ENCODE peak calls at places on chromosome 19, in eight cellular contexts. Z is choroid plexus epithelial cell, D is IMR-90, G is RWPE1, Q is fibroblast of pulmonary artery, K is psoas muscle, C is HFFc6, B is fibroblast of lung. L is an unnamed sample.

GRCh38 chr19:19534556-19535265 is 3.4 kb upstream of the CILP2 start:
- DNase-seq in C (no peak), K (no peak), D (no peak), B (no peak), G (no peak), Q (no peak), Z (no peak), L (no peak)

GRCh38 chr19:45601115-45601514 is 897 bp downstream of the GPR4 start:
- DNase-seq in B (no peak), C (no peak), D (no peak), Q (peak), G (no peak), K (no peak), Z (no peak), L (no peak)

GRCh38 chr19:37983916-37984315 is 76.9 kb downstream of the SIPA1L3 start:
- DNase-seq in Q (no peak), G (no peak), Z (no peak), D (no peak), C (no peak), B (peak), K (no peak), L (no peak)

GRCh38 chr19:14048439-14049153 is 13.3 kb downstream of the PALM3 start:
- DNase-seq in K (peak), G (peak), D (no peak), B (peak), Q (peak), C (peak), Z (peak), L (no peak)

GRCh38 chr19:19545128-19545591 is 7.1 kb downstream of the CILP2 start:
- DNase-seq in D (no peak), C (no peak), K (no peak), Z (no peak), G (no peak), Q (no peak), B (no peak), L (peak)

GRCh38 chr19:12956446-12957388 is at the start of gene GADD45GIP1:
- DNase-seq in B (peak), K (peak), D (peak), Z (peak), G (peak), C (peak), Q (peak), L (peak)

GRCh38 chr19:49427855-49428546 is 2.8 kb downstream of the GFY start:
- DNase-seq in C (no peak), B (no peak), Z (no peak), D (no peak), Q (no peak), K (no peak), G (no peak), L (no peak)

GRCh38 chr19:2992958-2993357 is 15.6 kb downstream of the TLE6 start:
- DNase-seq in G (no peak), C (no peak), Z (no peak), Q (no peak), D (no peak), B (no peak), K (no peak), L (no peak)

GRCh38 chr19:5828661-5829566 is 10.6 kb downstream of the FUT6 start:
- DNase-seq in Q (peak), G (no peak), B (no peak), Z (peak), C (no peak), D (no peak), K (no peak), L (no peak)

GRCh38 chr19:16084067-16084685 is 7.9 kb downstream of the TPM4 start:
- DNase-seq in D (no peak), B (no peak), G (no peak), K (no peak), Q (no peak), Z (no peak), C (no peak), L (no peak)

GRCh38 chr19:45791744-45792481 is 732 bp downstream of the DMWD start:
- DNase-seq in G (no peak), D (no peak), Z (no peak), Q (no peak), C (no peak), K (no peak), B (no peak), L (no peak)

GRCh38 chr19:29277107-29277506 is 64.2 kb upstream of the UQCRFS1 start:
- DNase-seq in Q (no peak), G (no peak), B (no peak), D (no peak), C (no peak), K (no peak), Z (no peak), L (no peak)

GRCh38 chr19:10270180-10270615 is 722 bp upstream of the ICAM1 start:
- DNase-seq in Z (peak), Q (peak), D (no peak), B (no peak), G (no peak), K (peak), C (no peak), L (no peak)

GRCh38 chr19:31498781-31499180 is 149.5 kb upstream of the TSHZ3 start:
- DNase-seq in Q (no peak), Z (no peak), C (no peak), B (no peak), G (no peak), K (no peak), D (no peak), L (no peak)

GRCh38 chr19:409006-409514 is at the start of gene C2CD4C:
- DNase-seq in G (no peak), Z (no peak), D (no peak), B (no peak), Q (no peak), K (no peak), C (no peak), L (peak)

GRCh38 chr19:16942583-16942982 is 53.8 kb downstream of the F2RL3 start:
- DNase-seq in D (no peak), B (no peak), K (no peak), Q (no peak), G (no peak), C (no peak), Z (no peak), L (no peak)

GRCh38 chr19:3881272-3882040 is 971 bp downstream of the ATCAY start:
- DNase-seq in D (no peak), G (no peak), Z (no peak), C (no peak), Q (no peak), K (no peak), B (no peak), L (no peak)

GRCh38 chr19:4504297-4504701 is 14.0 kb downstream of the PLIN4 start:
- DNase-seq in C (no peak), G (no peak), K (no peak), B (no peak), Z (no peak), Q (no peak), D (no peak), L (peak)

GRCh38 chr19:45934551-45935230 is 20.1 kb upstream of the NANOS2 start:
- DNase-seq in C (no peak), Q (no peak), D (no peak), K (no peak), B (no peak), G (no peak), Z (no peak), L (no peak)

GRCh38 chr19:40143612-40144011 is 47.6 kb upstream of the MAP3K10 start:
- DNase-seq in G (no peak), B (no peak), D (no peak), K (no peak), Z (no peak), C (no peak), Q (no peak), L (no peak)

GRCh38 chr19:5621945-5622464 is 571 bp downstream of the SAFB2 start:
- DNase-seq in G (no peak), Q (no peak), K (peak), Z (peak), D (no peak), C (no peak), B (no peak), L (no peak)

GRCh38 chr19:6611441-6611852 is 20.5 kb upstream of the CD70 start:
- DNase-seq in B (no peak), C (no peak), D (no peak), Z (no peak), K (no peak), Q (no peak), G (peak), L (no peak)

GRCh38 chr19:5303208-5303607 is 37.4 kb downstream of the PTPRS start:
- DNase-seq in B (no peak), G (no peak), K (no peak), C (no peak), Z (no peak), D (no peak), Q (no peak), L (no peak)

GRCh38 chr19:46723471-46723870 is 6.6 kb upstream of the PRKD2 start:
- DNase-seq in D (no peak), Q (no peak), G (no peak), Z (no peak), K (no peak), B (no peak), C (no peak), L (no peak)

GRCh38 chr19:3710265-3710812 is 2.2 kb downstream of the TJP3 start:
- DNase-seq in D (peak), K (peak), C (no peak), Z (peak), G (peak), B (peak), Q (peak), L (no peak)

GRCh38 chr19:3358919-3359849 is 7.2 kb upstream of the NFIC start:
- DNase-seq in D (peak), Q (peak), Z (peak), K (peak), B (peak), C (no peak), G (no peak), L (no peak)

GRCh38 chr19:53810187-53810546 is 13.9 kb downstream of the NLRP12 start:
- DNase-seq in C (no peak), Q (no peak), K (no peak), D (no peak), Z (no peak), B (no peak), G (no peak), L (no peak)

GRCh38 chr19:30283556-30283955 is 88.6 kb upstream of the ZNF536 start:
- DNase-seq in Q (no peak), G (no peak), B (no peak), C (no peak), Z (no peak), D (no peak), K (no peak), L (no peak)

GRCh38 chr19:34306824-34307223 is 52.5 kb downstream of the GARRE1 start:
- DNase-seq in Z (no peak), G (no peak), B (no peak), K (no peak), C (no peak), D (no peak), Q (no peak), L (no peak)

GRCh38 chr19:39500543-39500942 is 1.8 kb downstream of the DLL3 start:
- DNase-seq in C (no peak), G (no peak), B (no peak), D (no peak), Q (no peak), K (no peak), Z (no peak), L (no peak)

GRCh38 chr19:51651216-51651846 is 4.7 kb upstream of the SIGLEC14 start:
- DNase-seq in D (no peak), Z (no peak), Q (no peak), K (no peak), C (no peak), G (no peak), B (no peak), L (no peak)

GRCh38 chr19:51652266-51652665 is 5.6 kb upstream of the SIGLEC14 start:
- DNase-seq in K (no peak), D (no peak), Z (no peak), G (no peak), B (no peak), Q (no peak), C (no peak), L (no peak)

GRCh38 chr19:51653162-51653561 is 6.5 kb upstream of the SIGLEC14 start:
- DNase-seq in K (no peak), Q (no peak), C (no peak), B (no peak), G (no peak), D (no peak), Z (no peak), L (no peak)

DNA sequence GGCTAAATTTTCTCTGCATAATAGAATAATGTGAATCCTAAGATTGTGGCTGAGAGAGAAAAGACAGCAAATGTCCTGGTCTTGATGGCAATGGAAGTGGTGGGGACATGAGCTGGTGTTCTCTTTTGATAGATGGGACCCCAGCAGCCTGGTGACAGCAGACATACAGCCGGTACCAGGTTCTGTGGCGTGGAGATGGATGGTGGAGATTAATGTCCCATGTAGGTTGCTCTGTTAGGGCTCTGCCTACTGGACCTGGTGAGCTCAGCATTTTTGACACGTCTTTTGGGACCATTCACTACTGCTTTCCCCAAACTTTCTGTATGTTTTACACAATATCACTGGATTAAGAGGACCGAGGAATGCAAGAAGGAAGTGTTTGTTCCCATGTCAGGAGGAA is 8.2 kb upstream of the SIGLEC14 start:
- DNase-seq in K (no peak), D (no peak), Z (peak), G (no peak), B (no peak), Q (no peak), C (no peak), L (no peak)
- TF ChIP-seq CTCF in K (no peak), D (no peak), Z (peak), G (no peak), B (no peak), Q (no peak), C (no peak), L (no peak)

GRCh38 chr19:42283248-42284065 is 14.4 kb downstream of the CIC start:
- DNase-seq in C (peak), Q (peak), G (peak), D (peak), Z (peak), K (peak), B (peak), L (peak)
- TF ChIP-seq CTCF in C (no peak), Q (no peak), G (no peak), D (no peak), Z (no peak), K (no peak), B (no peak), L (no peak)

GRCh38 chr19:23868630-23869029 is 46.1 kb upstream of the ZNF726 start:
- DNase-seq in B (no peak), Q (no peak), D (no peak), C (no peak), Z (no peak), G (no peak), K (no peak), L (no peak)

GRCh38 chr19:23872282-23872919 is 42.3 kb upstream of the ZNF726 start:
- DNase-seq in D (no peak), G (no peak), B (no peak), Q (no peak), C (no peak), Z (no peak), K (no peak), L (no peak)

DNA sequence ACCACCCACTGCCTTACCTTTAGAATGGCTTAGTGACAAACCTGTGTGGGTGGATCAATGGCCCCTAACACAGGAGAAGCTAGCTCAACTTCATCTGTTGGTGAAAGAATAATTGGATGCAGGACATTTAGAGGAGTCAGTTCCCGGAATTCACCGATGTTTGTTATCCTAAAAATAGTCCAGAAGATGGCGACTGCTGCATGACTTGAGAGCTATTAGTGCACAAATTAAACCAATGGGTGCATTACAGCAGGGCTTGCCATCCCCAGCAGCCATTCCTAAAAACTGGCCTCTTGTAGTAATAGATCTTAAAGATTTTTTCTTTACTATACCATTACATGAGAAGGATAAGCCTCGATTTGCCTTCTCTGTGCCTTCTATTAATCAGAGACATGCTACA is 46.8 kb upstream of the ZNF726 start:
- DNase-seq in Q (no peak), D (no peak), G (no peak), C (no peak), B (no peak), Z (peak), K (no peak), L (no peak)
- TF ChIP-seq CTCF in Q (no peak), D (no peak), G (no peak), C (no peak), B (no peak), Z (no peak), K (no peak), L (no peak)

GRCh38 chr19:58229255-58229639 is 533 bp downstream of the ZNF544 start:
- DNase-seq in D (peak), K (no peak), Q (peak), Z (peak), C (peak), G (peak), B (peak), L (no peak)
- TF ChIP-seq CTCF in D (peak), K (no peak), Q (peak), Z (peak), C (peak), G (peak), B (peak), L (peak)

GRCh38 chr19:43624933-43625332 is 5.5 kb upstream of the ZNF428 start:
- DNase-seq in Z (peak), B (no peak), Q (peak), C (no peak), G (no peak), D (peak), K (peak), L (no peak)
- TF ChIP-seq CTCF in Z (peak), B (no peak), Q (no peak), C (no peak), G (no peak), D (no peak), K (no peak), L (no peak)

GRCh38 chr19:33225458-33225925 is at the start of gene SLC7A10:
- DNase-seq in C (no peak), K (no peak), B (no peak), G (no peak), D (no peak), Q (no peak), Z (no peak), L (no peak)

GRCh38 chr19:33224694-33225457 is 774 bp downstream of the SLC7A10 start:
- DNase-seq in G (no peak), C (no peak), D (no peak), Q (no peak), K (no peak), B (no peak), Z (no peak), L (no peak)

GRCh38 chr19:33227242-33227650 is 1.6 kb upstream of the SLC7A10 start:
- DNase-seq in G (no peak), K (no peak), Z (peak), Q (peak), B (peak), D (peak), C (no peak), L (peak)

GRCh38 chr19:33227870-33228599 is 2.4 kb upstream of the SLC7A10 start:
- DNase-seq in B (no peak), K (no peak), G (no peak), Q (no peak), Z (no peak), C (no peak), D (no peak), L (no peak)

GRCh38 chr19:33226550-33227241 is 1.0 kb upstream of the SLC7A10 start:
- DNase-seq in B (peak), Q (no peak), G (no peak), D (no peak), K (no peak), C (no peak), Z (peak), L (no peak)
- TF ChIP-seq CTCF in B (no peak), Q (no peak), G (no peak), D (no peak), K (no peak), C (no peak), Z (no peak), L (peak)

L was measured in chondrocyte.